ENCODE peak calls at places on chromosomes 7 and 10, in ten cellular contexts. B is NCI-H2227 treated with DMSO at 0.1 percent for 48 hours, L is lung microvascular endothelial cell, F is mesothelial cell of epicardium, J is activated T-cell treated with anti-CD3 and anti-CD28 coated beads for 1 hour, H is NCI-H2029, P is tibial nerve, T is AG04450, O is HTR-8/SVneo, A is ovary. Y is an unnamed sample.

GRCh38 chr10:63487990-63488389 is 22.2 kb upstream of the JMJD1C start:
- DNase-seq in B (no peak), L (no peak), F (no peak), J (no peak), H (no peak), P (no peak), T (no peak), O (no peak), A (no peak), Y (no peak)

GRCh38 chr10:63480237-63480636 is 14.5 kb upstream of the JMJD1C start:
- DNase-seq in B (no peak), L (no peak), F (no peak), J (no peak), H (no peak), P (no peak), T (no peak), O (no peak), A (no peak), Y (no peak)

GRCh38 chr10:70142555-70142954 is 3.9 kb downstream of the TYSND1 start:
- DNase-seq in B (no peak), L (no peak), F (no peak), J (no peak), H (no peak), P (no peak), T (no peak), O (no peak), A (no peak), Y (no peak)

GRCh38 chr10:124732931-124733536 is 11.1 kb downstream of the FAM53B start:
- DNase-seq in B (no peak), L (no peak), F (no peak), J (no peak), H (no peak), P (no peak), T (no peak), O (no peak), A (peak), Y (peak)

GRCh38 chr7:107644704-107645083 is 15.9 kb upstream of the SLC26A4 start:
- DNase-seq in B (no peak), L (no peak), F (no peak), J (no peak), H (no peak), P (no peak), T (no peak), O (no peak), A (no peak), Y (no peak)

GRCh38 chr10:74932648-74933047 is 106.2 kb downstream of the KAT6B start:
- DNase-seq in B (no peak), L (peak), F (no peak), J (no peak), H (peak), P (peak), T (no peak), O (no peak), A (peak), Y (peak)

GRCh38 chr7:151202836-151203235 is 7.5 kb downstream of the H2BK1 start:
- DNase-seq in B (no peak), L (no peak), F (no peak), J (no peak), H (no peak), P (no peak), T (no peak), O (no peak), A (no peak), Y (no peak)

GRCh38 chr7:101550641-101551531 is 78.2 kb downstream of the MYL10 start:
- DNase-seq in B (no peak), L (no peak), F (peak), J (no peak), H (no peak), P (no peak), T (no peak), O (no peak), A (no peak), Y (peak)

GRCh38 chr7:4799508-4800268 is 24.3 kb downstream of the AP5Z1 start:
- DNase-seq in B (no peak), L (no peak), F (no peak), J (no peak), H (no peak), P (peak), T (no peak), O (no peak), A (no peak), Y (no peak)

GRCh38 chr10:90222372-90222771 is 521.0 kb downstream of the KIF20B start:
- DNase-seq in B (no peak), L (peak), F (no peak), J (no peak), H (no peak), P (no peak), T (peak), O (peak), A (no peak), Y (no peak)

GRCh38 chr10:106387063-106387462 is 777.4 kb downstream of the SORCS1 start:
- DNase-seq in B (no peak), L (no peak), F (no peak), J (no peak), H (no peak), P (no peak), T (no peak), O (no peak), A (no peak), Y (no peak)

GRCh38 chr7:91342402-91342801 is 78.2 kb downstream of the FZD1 start:
- DNase-seq in B (no peak), L (no peak), F (no peak), J (no peak), H (no peak), P (no peak), T (no peak), O (no peak), A (no peak), Y (no peak)

GRCh38 chr10:47025253-47025539 is 114.0 kb downstream of the PTPN20 start:
- DNase-seq in B (no peak), L (no peak), F (no peak), J (no peak), H (no peak), P (no peak), T (no peak), O (no peak), A (no peak), Y (no peak)

GRCh38 chr7:4774007-4774406 is 1.4 kb upstream of the AP5Z1 start:
- DNase-seq in B (no peak), L (no peak), F (no peak), J (no peak), H (no peak), P (no peak), T (no peak), O (no peak), A (no peak), Y (no peak)

GRCh38 chr10:102988404-102989314 is 70.6 kb downstream of the CNNM2 start:
- DNase-seq in B (no peak), L (no peak), F (no peak), J (no peak), H (no peak), P (no peak), T (peak), O (peak), A (no peak), Y (no peak)

GRCh38 chr7:131556055-131556911 is at the start of gene PODXL:
- DNase-seq in B (peak), L (peak), F (peak), J (peak), H (peak), P (no peak), T (no peak), O (peak), A (peak), Y (peak)

GRCh38 chr7:123070702-123071286 is 75.3 kb upstream of the TAS2R16 start:
- DNase-seq in B (no peak), L (peak), F (no peak), J (no peak), H (no peak), P (no peak), T (no peak), O (no peak), A (no peak), Y (no peak)

GRCh38 chr7:10799475-10799874 is 174.2 kb upstream of the PHF14 start:
- DNase-seq in B (no peak), L (no peak), F (no peak), J (no peak), H (no peak), P (no peak), T (no peak), O (no peak), A (no peak), Y (no peak)

GRCh38 chr10:27746364-27747095 is 911 bp upstream of the MKX start:
- DNase-seq in B (no peak), L (no peak), F (no peak), J (no peak), H (no peak), P (no peak), T (no peak), O (no peak), A (peak), Y (no peak)

GRCh38 chr7:92809397-92810241 is 26.8 kb downstream of the CDK6 start:
- DNase-seq in B (peak), L (peak), F (no peak), J (no peak), H (peak), P (no peak), T (peak), O (peak), A (peak), Y (peak)

GRCh38 chr10:31138026-31138553 is 106.4 kb upstream of the ZNF438 start:
- DNase-seq in B (no peak), L (no peak), F (no peak), J (no peak), H (no peak), P (no peak), T (no peak), O (no peak), A (no peak), Y (no peak)

GRCh38 chr7:36821617-36822016 is 97.3 kb upstream of the AOAH start:
- DNase-seq in B (no peak), L (no peak), F (no peak), J (no peak), H (no peak), P (no peak), T (no peak), O (no peak), A (no peak), Y (no peak)

GRCh38 chr7:16106300-16106699 is 315.0 kb downstream of the CRPPA start:
- DNase-seq in B (no peak), L (no peak), F (no peak), J (no peak), H (no peak), P (no peak), T (no peak), O (no peak), A (no peak), Y (no peak)

GRCh38 chr10:89337493-89337892 is 9.7 kb downstream of the IFIT3 start:
- DNase-seq in B (no peak), L (peak), F (no peak), J (no peak), H (no peak), P (no peak), T (no peak), O (peak), A (no peak), Y (peak)

GRCh38 chr7:1818581-1819200 is 148.6 kb downstream of the ELFN1 start:
- DNase-seq in B (peak), L (no peak), F (no peak), J (no peak), H (no peak), P (no peak), T (no peak), O (no peak), A (no peak), Y (no peak)

GRCh38 chr7:28173531-28173930 is 7.1 kb downstream of the JAZF1 start:
- DNase-seq in B (no peak), L (no peak), F (no peak), J (no peak), H (no peak), P (no peak), T (no peak), O (no peak), A (no peak), Y (no peak)

GRCh38 chr7:55070271-55070743 is 51.5 kb downstream of the EGFR start:
- DNase-seq in B (no peak), L (no peak), F (no peak), J (no peak), H (no peak), P (no peak), T (no peak), O (no peak), A (no peak), Y (no peak)

GRCh38 chr10:117762819-117763172 is 220.2 kb downstream of the EMX2 start:
- DNase-seq in B (no peak), L (no peak), F (no peak), J (no peak), H (no peak), P (no peak), T (no peak), O (no peak), A (no peak), Y (no peak)

GRCh38 chr7:70098133-70098561 is 499.9 kb downstream of the AUTS2 start:
- DNase-seq in B (no peak), L (no peak), F (no peak), J (no peak), H (no peak), P (no peak), T (no peak), O (no peak), A (no peak), Y (no peak)

GRCh38 chr10:94293344-94293743 is 69.4 kb downstream of the NOC3L start:
- DNase-seq in B (no peak), L (no peak), F (no peak), J (no peak), H (no peak), P (peak), T (no peak), O (no peak), A (no peak), Y (no peak)

GRCh38 chr7:131625817-131626372 is 69.5 kb upstream of the PODXL start:
- DNase-seq in B (no peak), L (peak), F (no peak), J (no peak), H (no peak), P (no peak), T (peak), O (peak), A (no peak), Y (no peak)

GRCh38 chr7:36945612-36946400 is 221.5 kb upstream of the AOAH start:
- DNase-seq in B (no peak), L (no peak), F (no peak), J (no peak), H (peak), P (no peak), T (no peak), O (no peak), A (no peak), Y (no peak)

Y was measured in gastrocnemius medialis.